ENCODE peak calls at places on chromosomes 11 and 22, in five cellular contexts. One of them, this sample, is unnamed.

GRCh38 chr22:36362819-36363377 is 24.9 kb downstream of the MYH9 start:
- DNase-seq in activated CD8-positive, alpha-beta memory T cell treated with anti-CD3 and anti-CD28 coated beads for 1 hour: no peak
- DNase-seq in nucleus accumbens: no peak
- DNase-seq in Karpas-422: no peak
- DNase-seq in AML-193: no peak
- DNase-seq in this sample: no peak

GRCh38 chr11:122724520-122724919 is 69.0 kb downstream of the UBASH3B start:
- DNase-seq in nucleus accumbens: no peak
- DNase-seq in Karpas-422: no peak
- DNase-seq in activated CD8-positive, alpha-beta memory T cell treated with anti-CD3 and anti-CD28 coated beads for 1 hour: no peak
- DNase-seq in AML-193: no peak
- DNase-seq in this sample: no peak

GRCh38 chr22:36816635-36817428 is at the start of gene PVALB:
- DNase-seq in Karpas-422: no peak
- DNase-seq in AML-193: no peak
- DNase-seq in nucleus accumbens: no peak
- DNase-seq in activated CD8-positive, alpha-beta memory T cell treated with anti-CD3 and anti-CD28 coated beads for 1 hour: no peak
- DNase-seq in this sample: no peak

GRCh38 chr22:33519140-33519973 is 400.9 kb downstream of the LARGE1 start:
- DNase-seq in AML-193: peak
- DNase-seq in activated CD8-positive, alpha-beta memory T cell treated with anti-CD3 and anti-CD28 coated beads for 1 hour: no peak
- DNase-seq in nucleus accumbens: peak
- DNase-seq in Karpas-422: peak
- DNase-seq in this sample: peak

GRCh38 chr11:129814244-129814992 is 1.2 kb upstream of the TMEM45B start:
- DNase-seq in activated CD8-positive, alpha-beta memory T cell treated with anti-CD3 and anti-CD28 coated beads for 1 hour: peak
- DNase-seq in Karpas-422: peak
- DNase-seq in AML-193: no peak
- DNase-seq in nucleus accumbens: no peak
- DNase-seq in this sample: no peak

GRCh38 chr11:77311701-77312100 is 10.2 kb upstream of the GDPD4 start:
- DNase-seq in nucleus accumbens: no peak
- DNase-seq in Karpas-422: no peak
- DNase-seq in AML-193: no peak
- DNase-seq in activated CD8-positive, alpha-beta memory T cell treated with anti-CD3 and anti-CD28 coated beads for 1 hour: no peak
- DNase-seq in this sample: no peak

GRCh38 chr22:40178417-40179409 is 988 bp downstream of the TNRC6B start:
- DNase-seq in Karpas-422: peak
- DNase-seq in activated CD8-positive, alpha-beta memory T cell treated with anti-CD3 and anti-CD28 coated beads for 1 hour: no peak
- DNase-seq in AML-193: peak
- DNase-seq in nucleus accumbens: peak
- DNase-seq in this sample: peak

GRCh38 chr11:73956876-73957653 is 6.2 kb downstream of the DNAJB13 start:
- DNase-seq in activated CD8-positive, alpha-beta memory T cell treated with anti-CD3 and anti-CD28 coated beads for 1 hour: no peak
- DNase-seq in AML-193: no peak
- DNase-seq in Karpas-422: no peak
- DNase-seq in nucleus accumbens: no peak
- DNase-seq in this sample: no peak

GRCh38 chr11:95659088-95659487 is 130.5 kb downstream of the FAM76B start:
- DNase-seq in AML-193: no peak
- DNase-seq in Karpas-422: no peak
- DNase-seq in nucleus accumbens: no peak
- DNase-seq in activated CD8-positive, alpha-beta memory T cell treated with anti-CD3 and anti-CD28 coated beads for 1 hour: no peak
- DNase-seq in this sample: no peak

GRCh38 chr22:49019737-49020136 is 807.9 kb downstream of the BRD1 start:
- DNase-seq in activated CD8-positive, alpha-beta memory T cell treated with anti-CD3 and anti-CD28 coated beads for 1 hour: no peak
- DNase-seq in AML-193: no peak
- DNase-seq in nucleus accumbens: no peak
- DNase-seq in Karpas-422: no peak
- DNase-seq in this sample: no peak

GRCh38 chr11:59617876-59618275 is 2.3 kb upstream of the OSBP start:
- DNase-seq in activated CD8-positive, alpha-beta memory T cell treated with anti-CD3 and anti-CD28 coated beads for 1 hour: no peak
- DNase-seq in Karpas-422: no peak
- DNase-seq in AML-193: no peak
- DNase-seq in nucleus accumbens: no peak
- DNase-seq in this sample: no peak

GRCh38 chr22:23749747-23750373 is 1.1 kb downstream of the ZNF70 start:
- DNase-seq in AML-193: peak
- DNase-seq in nucleus accumbens: no peak
- DNase-seq in Karpas-422: peak
- DNase-seq in activated CD8-positive, alpha-beta memory T cell treated with anti-CD3 and anti-CD28 coated beads for 1 hour: no peak
- DNase-seq in this sample: no peak

GRCh38 chr11:11640152-11640551 is 18.3 kb upstream of the GALNT18 start:
- DNase-seq in Karpas-422: no peak
- DNase-seq in activated CD8-positive, alpha-beta memory T cell treated with anti-CD3 and anti-CD28 coated beads for 1 hour: no peak
- DNase-seq in nucleus accumbens: no peak
- DNase-seq in AML-193: no peak
- DNase-seq in this sample: no peak

GRCh38 chr11:7493670-7494069 is 8.4 kb downstream of the OLFML1 start:
- DNase-seq in AML-193: no peak
- DNase-seq in Karpas-422: no peak
- DNase-seq in nucleus accumbens: no peak
- DNase-seq in activated CD8-positive, alpha-beta memory T cell treated with anti-CD3 and anti-CD28 coated beads for 1 hour: no peak
- DNase-seq in this sample: no peak

GRCh38 chr11:20609727-20610707 is 10.6 kb downstream of the SLC6A5 start:
- DNase-seq in activated CD8-positive, alpha-beta memory T cell treated with anti-CD3 and anti-CD28 coated beads for 1 hour: peak
- DNase-seq in Karpas-422: peak
- DNase-seq in AML-193: peak
- DNase-seq in nucleus accumbens: peak
- DNase-seq in this sample: peak

GRCh38 chr11:3162410-3163240 is 2.5 kb downstream of the OSBPL5 start:
- DNase-seq in activated CD8-positive, alpha-beta memory T cell treated with anti-CD3 and anti-CD28 coated beads for 1 hour: no peak
- DNase-seq in nucleus accumbens: peak
- DNase-seq in Karpas-422: no peak
- DNase-seq in AML-193: no peak
- DNase-seq in this sample: no peak

GRCh38 chr11:11444027-11444799 is 91.2 kb upstream of the CSNK2A3 start:
- DNase-seq in nucleus accumbens: no peak
- DNase-seq in AML-193: no peak
- DNase-seq in Karpas-422: no peak
- DNase-seq in activated CD8-positive, alpha-beta memory T cell treated with anti-CD3 and anti-CD28 coated beads for 1 hour: no peak
- DNase-seq in this sample: no peak

GRCh38 chr11:70790671-70791300 is 392.5 kb downstream of the CTTN start:
- DNase-seq in nucleus accumbens: no peak
- DNase-seq in Karpas-422: peak
- DNase-seq in activated CD8-positive, alpha-beta memory T cell treated with anti-CD3 and anti-CD28 coated beads for 1 hour: no peak
- DNase-seq in AML-193: no peak
- DNase-seq in this sample: no peak

GRCh38 chr11:62555464-62556092 is 9.0 kb upstream of the AHNAK start:
- DNase-seq in Karpas-422: peak
- DNase-seq in activated CD8-positive, alpha-beta memory T cell treated with anti-CD3 and anti-CD28 coated beads for 1 hour: no peak
- DNase-seq in nucleus accumbens: peak
- DNase-seq in AML-193: peak
- DNase-seq in this sample: no peak

GRCh38 chr11:14813506-14813905 is 78.5 kb downstream of the CYP2R1 start:
- DNase-seq in nucleus accumbens: no peak
- DNase-seq in Karpas-422: peak
- DNase-seq in activated CD8-positive, alpha-beta memory T cell treated with anti-CD3 and anti-CD28 coated beads for 1 hour: no peak
- DNase-seq in AML-193: peak
- DNase-seq in this sample: no peak

This sample was measured in neuronal stem cell.